ENCODE peak calls at places on chromosomes 13 and 19, in six cellular contexts. X is RCC 7860; Z is stimulated activated CD8-positive, alpha-beta memory T cell treated with anti-CD3 and anti-CD28 coated beads, Interleukin-12 subunit alpha, Interleukin-12 subunit beta, amount 100 ng/mL, for 4 hours; N is cardiac fibroblast; Q is heart right ventricle; Y is WTC11. U is an unnamed sample.
A peak's percentile ranks its signal among the peaks of the same experiment; 100 is the strongest.

GRCh38 chr13:72886272-72887062 is 104.5 kb downstream of the PIBF1 start:
- DNase-seq in X (no peak), Z (no peak), N (peak; percentile 64), Q (no peak), Y (no peak), U (no peak)

GRCh38 chr19:35357867-35358573 is at the start of gene FFAR3:
- DNase-seq in X (no peak), Z (no peak), N (peak; percentile 59), Q (peak; percentile 29), Y (no peak), U (no peak)

GRCh38 chr13:31105020-31105800 is 56.5 kb downstream of the HSPH1 start:
- DNase-seq in X (no peak), Z (no peak), N (no peak), Q (no peak), Y (no peak), U (no peak)

GRCh38 chr13:94825507-94825906 is 113.2 kb upstream of the SOX21 start:
- DNase-seq in X (no peak), Z (no peak), N (peak; percentile 20), Q (peak; percentile 67), Y (peak; percentile 75), U (no peak)

GRCh38 chr19:49057636-49058234 is at the start of gene CGB7:
- DNase-seq in X (peak; percentile 39), Z (no peak), N (peak; percentile 54), Q (peak; percentile 76), Y (peak; percentile 86), U (no peak)

GRCh38 chr13:113845055-113845454 is 18.8 kb downstream of the GAS6 start:
- DNase-seq in X (no peak), Z (no peak), N (no peak), Q (no peak), Y (no peak), U (no peak)

GRCh38 chr13:40116008-40116407 is 460.5 kb downstream of the COG6 start:
- DNase-seq in X (peak; percentile 53), Z (no peak), N (peak; percentile 97), Q (peak; percentile 61), Y (no peak), U (no peak)

GRCh38 chr19:38224014-38224862 is at the start of gene DPF1:
- DNase-seq in X (peak; percentile 42), Z (peak; percentile 28), N (peak; percentile 64), Q (peak; percentile 35), Y (peak; percentile 92), U (peak; percentile 100)

GRCh38 chr13:110590577-110590976 is 24.8 kb upstream of the NAXD start:
- DNase-seq in X (no peak), Z (no peak), N (no peak), Q (no peak), Y (no peak), U (no peak)

GRCh38 chr13:113075711-113076110 is 29.9 kb upstream of the F7 start:
- DNase-seq in X (no peak), Z (no peak), N (no peak), Q (no peak), Y (no peak), U (no peak)

GRCh38 chr13:91356919-91357612 is 9.6 kb downstream of the MIR17HG start:
- DNase-seq in X (no peak), Z (no peak), N (no peak), Q (no peak), Y (no peak), U (no peak)

GRCh38 chr13:94595006-94595942 is 678 bp downstream of the TGDS start:
- DNase-seq in X (no peak), Z (no peak), N (peak; percentile 42), Q (no peak), Y (no peak), U (no peak)

GRCh38 chr13:60170414-60170813 is 6.7 kb upstream of the DIAPH3 start:
- DNase-seq in X (no peak), Z (no peak), N (no peak), Q (no peak), Y (no peak), U (no peak)

GRCh38 chr13:99354371-99354951 is 47.3 kb upstream of the GPR183 start:
- DNase-seq in X (no peak), Z (no peak), N (no peak), Q (no peak), Y (no peak), U (no peak)

GRCh38 chr19:40737102-40737644 is 13.1 kb downstream of the ACTMAP start:
- DNase-seq in X (no peak), Z (no peak), N (no peak), Q (peak; percentile 35), Y (no peak), U (no peak)

GRCh38 chr19:58395220-58395978 is at the start of gene RNF225:
- DNase-seq in X (peak; percentile 18), Z (no peak), N (no peak), Q (no peak), Y (peak; percentile 59), U (peak; percentile 69)

GRCh38 chr13:31794452-31794851 is 55.1 kb downstream of the RXFP2 start:
- DNase-seq in X (no peak), Z (no peak), N (no peak), Q (no peak), Y (no peak), U (no peak)

GRCh38 chr13:24328145-24328544 is 18.8 kb downstream of the C1QTNF9 start:
- DNase-seq in X (no peak), Z (no peak), N (no peak), Q (no peak), Y (peak; percentile 58), U (no peak)

GRCh38 chr19:3055741-3056453 is 6.4 kb downstream of the TLE5 start:
- DNase-seq in X (no peak), Z (no peak), N (no peak), Q (no peak), Y (peak; percentile 55), U (no peak)

GRCh38 chr13:22173605-22174004 is 502.7 kb downstream of the FGF9 start:
- DNase-seq in X (peak; percentile 21), Z (no peak), N (peak; percentile 16), Q (no peak), Y (no peak), U (no peak)

GRCh38 chr19:55460670-55461258 is 678 bp downstream of the ISOC2 start:
- DNase-seq in X (no peak), Z (no peak), N (peak; percentile 83), Q (peak; percentile 90), Y (peak; percentile 97), U (no peak)

GRCh38 chr19:11405846-11406643 is 13.1 kb downstream of the RGL3 start:
- DNase-seq in X (no peak), Z (no peak), N (no peak), Q (no peak), Y (peak; percentile 75), U (no peak)

GRCh38 chr13:101512650-101513049 is 60.2 kb downstream of the ITGBL1 start:
- DNase-seq in X (no peak), Z (no peak), N (peak; percentile 61), Q (no peak), Y (no peak), U (no peak)

GRCh38 chr19:48703316-48703715 is 7.5 kb downstream of the FUT2 start:
- DNase-seq in X (no peak), Z (no peak), N (no peak), Q (no peak), Y (no peak), U (no peak)

GRCh38 chr13:111909971-111910671 is 156.8 kb upstream of the SOX1 start:
- DNase-seq in X (no peak), Z (no peak), N (no peak), Q (no peak), Y (no peak), U (peak; percentile 9)

GRCh38 chr19:3041756-3042517 is 12.9 kb upstream of the TLE2 start:
- DNase-seq in X (no peak), Z (no peak), N (no peak), Q (no peak), Y (no peak), U (no peak)

GRCh38 chr19:10874019-10874418 is 2.7 kb downstream of the CARM1 start:
- DNase-seq in X (no peak), Z (no peak), N (no peak), Q (no peak), Y (no peak), U (no peak)

GRCh38 chr19:18520848-18521691 is 800 bp downstream of the ELL start:
- DNase-seq in X (no peak), Z (no peak), N (no peak), Q (peak; percentile 45), Y (peak; percentile 42), U (no peak)

GRCh38 chr13:58869566-58869965 is 1238.0 kb downstream of the PCDH17 start:
- DNase-seq in X (no peak), Z (no peak), N (no peak), Q (no peak), Y (no peak), U (no peak)

GRCh38 chr13:38804536-38804935 is 117.7 kb downstream of the FREM2 start:
- DNase-seq in X (peak; percentile 64), Z (no peak), N (peak; percentile 0), Q (no peak), Y (no peak), U (no peak)

GRCh38 chr19:30784850-30785459 is 412.8 kb downstream of the ZNF536 start:
- DNase-seq in X (no peak), Z (peak; percentile 7), N (peak; percentile 22), Q (peak; percentile 35), Y (peak; percentile 84), U (no peak)

GRCh38 chr19:44904426-44904994 is 1.1 kb upstream of the APOE start:
- DNase-seq in X (no peak), Z (no peak), N (no peak), Q (no peak), Y (peak; percentile 67), U (no peak)

GRCh38 chr19:4597975-4598671 is 38.6 kb upstream of the SEMA6B start:
- DNase-seq in X (no peak), Z (no peak), N (no peak), Q (no peak), Y (peak; percentile 88), U (peak; percentile 63)

GRCh38 chr19:56712609-56713008 is 41.1 kb upstream of the ZNF835 start:
- DNase-seq in X (no peak), Z (no peak), N (no peak), Q (no peak), Y (no peak), U (no peak)

GRCh38 chr19:7187605-7188339 is 106.4 kb downstream of the INSR start:
- DNase-seq in X (no peak), Z (no peak), N (no peak), Q (no peak), Y (no peak), U (no peak)

GRCh38 chr13:44921931-44922758 is 67.1 kb downstream of the NUFIP1 start:
- DNase-seq in X (peak; percentile 71), Z (no peak), N (peak; percentile 98), Q (peak; percentile 51), Y (no peak), U (no peak)

GRCh38 chr19:54230031-54230430 is 7.2 kb upstream of the LILRB3 start:
- DNase-seq in X (no peak), Z (no peak), N (no peak), Q (no peak), Y (no peak), U (no peak)

GRCh38 chr13:112822851-112823250 is 133.0 kb downstream of the ATP11A start:
- DNase-seq in X (no peak), Z (no peak), N (no peak), Q (no peak), Y (peak; percentile 7), U (no peak)

U was measured in 8988T.